ENCODE peak calls at places on chromosomes 11 and 22, in eight cellular contexts. One of them, this sample, is unnamed.

GRCh38 chr11:45743556-45744468 is 61.1 kb upstream of the SLC35C1 start:
- DNase-seq in fibroblast of pulmonary artery: no peak
- DNase-seq in A549: no peak
- DNase-seq in upper lobe of left lung: no peak
- DNase-seq in colonic mucosa: no peak
- DNase-seq in cardiac muscle cell: no peak
- DNase-seq in fibroblast of lung: no peak
- DNase-seq in body of pancreas: no peak
- DNase-seq in this sample: no peak

GRCh38 chr11:44113572-44113971 is 18.1 kb downstream of the EXT2 start:
- DNase-seq in cardiac muscle cell: no peak
- DNase-seq in fibroblast of lung: no peak
- DNase-seq in body of pancreas: no peak
- DNase-seq in fibroblast of pulmonary artery: no peak
- DNase-seq in colonic mucosa: no peak
- DNase-seq in upper lobe of left lung: no peak
- DNase-seq in A549: no peak
- DNase-seq in this sample: no peak

GRCh38 chr11:132623496-132623895 is 908.8 kb downstream of the OPCML start:
- DNase-seq in colonic mucosa: no peak
- DNase-seq in body of pancreas: no peak
- DNase-seq in upper lobe of left lung: no peak
- DNase-seq in A549: no peak
- DNase-seq in cardiac muscle cell: no peak
- DNase-seq in fibroblast of pulmonary artery: no peak
- DNase-seq in fibroblast of lung: no peak
- DNase-seq in this sample: no peak

GRCh38 chr11:17117262-17117661 is 39.8 kb upstream of the RPS13 start:
- DNase-seq in cardiac muscle cell: no peak
- DNase-seq in fibroblast of lung: no peak
- DNase-seq in colonic mucosa: no peak
- DNase-seq in body of pancreas: no peak
- DNase-seq in upper lobe of left lung: no peak
- DNase-seq in fibroblast of pulmonary artery: no peak
- DNase-seq in A549: no peak
- DNase-seq in this sample: no peak

GRCh38 chr11:64876835-64877341 is 1.5 kb downstream of the EHD1 start:
- DNase-seq in A549: no peak
- DNase-seq in fibroblast of pulmonary artery: peak; percentile 39
- DNase-seq in body of pancreas: peak; percentile 46
- DNase-seq in fibroblast of lung: no peak
- DNase-seq in upper lobe of left lung: peak; percentile 67
- DNase-seq in cardiac muscle cell: peak; percentile 62
- DNase-seq in colonic mucosa: peak; percentile 65
- DNase-seq in this sample: peak; percentile 75

GRCh38 chr11:77506857-77507256 is 33.0 kb upstream of the PAK1 start:
- DNase-seq in fibroblast of pulmonary artery: no peak
- DNase-seq in fibroblast of lung: no peak
- DNase-seq in upper lobe of left lung: no peak
- DNase-seq in colonic mucosa: peak; percentile 53
- DNase-seq in cardiac muscle cell: no peak
- DNase-seq in body of pancreas: no peak
- DNase-seq in A549: no peak
- DNase-seq in this sample: no peak

GRCh38 chr11:73172992-73173656 is 31.0 kb upstream of the FCHSD2 start:
- DNase-seq in body of pancreas: no peak
- DNase-seq in colonic mucosa: no peak
- DNase-seq in fibroblast of pulmonary artery: no peak
- DNase-seq in fibroblast of lung: no peak
- DNase-seq in A549: no peak
- DNase-seq in cardiac muscle cell: peak; percentile 21
- DNase-seq in upper lobe of left lung: no peak
- DNase-seq in this sample: no peak

GRCh38 chr22:30998329-30998728 is 29.3 kb downstream of the TUG1 start:
- DNase-seq in colonic mucosa: no peak
- DNase-seq in cardiac muscle cell: no peak
- DNase-seq in fibroblast of lung: no peak
- DNase-seq in A549: no peak
- DNase-seq in body of pancreas: no peak
- DNase-seq in upper lobe of left lung: no peak
- DNase-seq in fibroblast of pulmonary artery: no peak
- DNase-seq in this sample: no peak

GRCh38 chr11:84865257-84865656 is 761.9 kb downstream of the DLG2 start:
- DNase-seq in cardiac muscle cell: no peak
- DNase-seq in A549: no peak
- DNase-seq in fibroblast of pulmonary artery: no peak
- DNase-seq in upper lobe of left lung: no peak
- DNase-seq in fibroblast of lung: no peak
- DNase-seq in colonic mucosa: no peak
- DNase-seq in body of pancreas: no peak
- DNase-seq in this sample: peak; percentile 25

GRCh38 chr22:26553056-26553752 is 36.7 kb downstream of the TPST2 start:
- DNase-seq in A549: peak; percentile 37
- DNase-seq in upper lobe of left lung: no peak
- DNase-seq in colonic mucosa: no peak
- DNase-seq in fibroblast of pulmonary artery: peak; percentile 83
- DNase-seq in cardiac muscle cell: no peak
- DNase-seq in body of pancreas: peak; percentile 73
- DNase-seq in fibroblast of lung: peak; percentile 80
- DNase-seq in this sample: peak; percentile 79

GRCh38 chr11:23711981-23712380 is 784.9 kb upstream of the LUZP2 start:
- DNase-seq in A549: no peak
- DNase-seq in upper lobe of left lung: no peak
- DNase-seq in colonic mucosa: no peak
- DNase-seq in fibroblast of pulmonary artery: no peak
- DNase-seq in fibroblast of lung: no peak
- DNase-seq in body of pancreas: no peak
- DNase-seq in cardiac muscle cell: no peak
- DNase-seq in this sample: no peak

GRCh38 chr11:85874265-85874664 is 19.1 kb downstream of the CCDC83 start:
- DNase-seq in body of pancreas: no peak
- DNase-seq in fibroblast of pulmonary artery: no peak
- DNase-seq in colonic mucosa: no peak
- DNase-seq in A549: no peak
- DNase-seq in cardiac muscle cell: no peak
- DNase-seq in upper lobe of left lung: no peak
- DNase-seq in fibroblast of lung: no peak
- DNase-seq in this sample: peak; percentile 32

GRCh38 chr11:829116-829945 is 1.6 kb downstream of the CRACR2B start:
- DNase-seq in fibroblast of pulmonary artery: no peak
- DNase-seq in A549: no peak
- DNase-seq in cardiac muscle cell: no peak
- DNase-seq in upper lobe of left lung: no peak
- DNase-seq in colonic mucosa: peak; percentile 58
- DNase-seq in fibroblast of lung: no peak
- DNase-seq in body of pancreas: no peak
- DNase-seq in this sample: peak; percentile 52

GRCh38 chr11:57641011-57641410 is 8.7 kb downstream of the YPEL4 start:
- DNase-seq in body of pancreas: no peak
- DNase-seq in fibroblast of lung: no peak
- DNase-seq in A549: peak; percentile 36
- DNase-seq in fibroblast of pulmonary artery: peak; percentile 43
- DNase-seq in colonic mucosa: no peak
- DNase-seq in cardiac muscle cell: peak; percentile 71
- DNase-seq in upper lobe of left lung: no peak
- DNase-seq in this sample: peak; percentile 67

GRCh38 chr11:32962016-32962415 is 53.7 kb upstream of the DEPDC7 start:
- DNase-seq in colonic mucosa: no peak
- DNase-seq in upper lobe of left lung: no peak
- DNase-seq in fibroblast of lung: no peak
- DNase-seq in A549: no peak
- DNase-seq in cardiac muscle cell: no peak
- DNase-seq in fibroblast of pulmonary artery: peak; percentile 18
- DNase-seq in body of pancreas: no peak
- DNase-seq in this sample: peak; percentile 2

GRCh38 chr11:32065865-32066264 is 25.0 kb upstream of the RCN1 start:
- DNase-seq in upper lobe of left lung: no peak
- DNase-seq in A549: no peak
- DNase-seq in colonic mucosa: no peak
- DNase-seq in cardiac muscle cell: no peak
- DNase-seq in fibroblast of pulmonary artery: no peak
- DNase-seq in body of pancreas: no peak
- DNase-seq in fibroblast of lung: no peak
- DNase-seq in this sample: no peak

GRCh38 chr22:26579331-26579886 is 10.5 kb downstream of the TPST2 start:
- DNase-seq in cardiac muscle cell: no peak
- DNase-seq in colonic mucosa: peak; percentile 35
- DNase-seq in A549: no peak
- DNase-seq in fibroblast of lung: no peak
- DNase-seq in body of pancreas: no peak
- DNase-seq in upper lobe of left lung: peak; percentile 47
- DNase-seq in fibroblast of pulmonary artery: no peak
- DNase-seq in this sample: no peak

GRCh38 chr11:17273668-17274321 is 2.7 kb upstream of the NUCB2 start:
- DNase-seq in fibroblast of pulmonary artery: no peak
- DNase-seq in cardiac muscle cell: no peak
- DNase-seq in body of pancreas: no peak
- DNase-seq in upper lobe of left lung: no peak
- DNase-seq in colonic mucosa: peak; percentile 37
- DNase-seq in A549: peak; percentile 43
- DNase-seq in fibroblast of lung: no peak
- DNase-seq in this sample: no peak

GRCh38 chr11:61532136-61533038 is 23.8 kb downstream of the LRRC10B start:
- DNase-seq in fibroblast of lung: no peak
- DNase-seq in body of pancreas: peak; percentile 53
- DNase-seq in fibroblast of pulmonary artery: peak; percentile 29
- DNase-seq in upper lobe of left lung: peak; percentile 65
- DNase-seq in A549: peak; percentile 49
- DNase-seq in colonic mucosa: peak; percentile 72
- DNase-seq in cardiac muscle cell: peak; percentile 47
- DNase-seq in this sample: peak; percentile 57

DNA sequence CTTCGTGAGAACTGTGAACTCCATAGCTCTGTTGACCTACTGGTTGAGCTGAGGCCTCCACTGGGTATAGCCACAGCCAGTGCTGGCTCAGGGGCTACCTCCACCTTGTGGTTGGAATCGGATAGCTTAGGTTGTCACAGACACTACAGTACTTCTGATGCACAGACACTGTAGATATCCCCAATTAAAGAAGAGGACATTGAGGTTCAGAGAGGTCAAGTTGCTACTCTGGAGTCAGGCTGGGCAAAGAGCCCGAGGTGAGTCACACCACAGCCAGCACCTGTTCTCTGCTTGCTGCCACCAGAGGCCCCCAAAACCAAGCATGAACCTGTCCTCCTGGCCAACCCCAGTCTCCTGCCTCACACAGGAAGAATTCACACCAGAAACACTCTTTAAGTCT is 5.4 kb downstream of the UFD1 start:
- DNase-seq in fibroblast of pulmonary artery: no peak
- DNase-seq in body of pancreas: no peak
- DNase-seq in fibroblast of lung: no peak
- DNase-seq in cardiac muscle cell: no peak
- DNase-seq in upper lobe of left lung: no peak
- DNase-seq in colonic mucosa: no peak
- DNase-seq in A549: peak; percentile 6
- DNase-seq in this sample: peak; percentile 41
- TF ChIP-seq CTCF in fibroblast of pulmonary artery: peak; percentile 8
- TF ChIP-seq CTCF in body of pancreas: no peak
- TF ChIP-seq CTCF in fibroblast of lung: peak; percentile 4
- TF ChIP-seq CTCF in cardiac muscle cell: no peak
- TF ChIP-seq CTCF in upper lobe of left lung: no peak
- TF ChIP-seq CTCF in colonic mucosa: no peak
- TF ChIP-seq CTCF in A549: no peak
- TF ChIP-seq CTCF in this sample: no peak

GRCh38 chr22:37521236-37521739 is 2.1 kb upstream of the CARD10 start:
- DNase-seq in upper lobe of left lung: no peak
- DNase-seq in A549: no peak
- DNase-seq in cardiac muscle cell: no peak
- DNase-seq in fibroblast of lung: no peak
- DNase-seq in colonic mucosa: peak; percentile 74
- DNase-seq in body of pancreas: no peak
- DNase-seq in fibroblast of pulmonary artery: no peak
- DNase-seq in this sample: no peak

GRCh38 chr22:37525746-37526350 is 6.6 kb upstream of the CARD10 start:
- DNase-seq in upper lobe of left lung: no peak
- DNase-seq in cardiac muscle cell: no peak
- DNase-seq in body of pancreas: no peak
- DNase-seq in fibroblast of lung: no peak
- DNase-seq in A549: no peak
- DNase-seq in colonic mucosa: no peak
- DNase-seq in fibroblast of pulmonary artery: no peak
- DNase-seq in this sample: no peak

GRCh38 chr22:37520754-37521153 is 1.5 kb upstream of the CARD10 start:
- DNase-seq in fibroblast of lung: no peak
- DNase-seq in A549: no peak
- DNase-seq in cardiac muscle cell: no peak
- DNase-seq in fibroblast of pulmonary artery: no peak
- DNase-seq in body of pancreas: no peak
- DNase-seq in upper lobe of left lung: no peak
- DNase-seq in colonic mucosa: no peak
- DNase-seq in this sample: no peak

GRCh38 chr22:37526376-37526775 is 7.2 kb upstream of the CARD10 start:
- DNase-seq in colonic mucosa: no peak
- DNase-seq in A549: no peak
- DNase-seq in upper lobe of left lung: no peak
- DNase-seq in fibroblast of pulmonary artery: no peak
- DNase-seq in cardiac muscle cell: no peak
- DNase-seq in fibroblast of lung: no peak
- DNase-seq in body of pancreas: no peak
- DNase-seq in this sample: no peak

GRCh38 chr22:37525073-37525745 is 6.0 kb upstream of the CARD10 start:
- DNase-seq in body of pancreas: no peak
- DNase-seq in fibroblast of pulmonary artery: peak; percentile 75
- DNase-seq in fibroblast of lung: peak; percentile 61
- DNase-seq in A549: peak; percentile 60
- DNase-seq in upper lobe of left lung: no peak
- DNase-seq in colonic mucosa: no peak
- DNase-seq in cardiac muscle cell: no peak
- DNase-seq in this sample: peak; percentile 96
- H3K4me3 ChIP-seq in body of pancreas: no peak overlapping the region
- H3K4me3 ChIP-seq in fibroblast of pulmonary artery: no peak overlapping the region
- H3K4me3 ChIP-seq in fibroblast of lung: no peak overlapping the region
- H3K4me3 ChIP-seq in A549: no peak overlapping the region
- H3K4me3 ChIP-seq in upper lobe of left lung: no peak overlapping the region
- H3K4me3 ChIP-seq in colonic mucosa: no peak overlapping the region
- H3K4me3 ChIP-seq in cardiac muscle cell: no peak overlapping the region
- H3K4me3 ChIP-seq in this sample: no peak overlapping the region

DNA sequence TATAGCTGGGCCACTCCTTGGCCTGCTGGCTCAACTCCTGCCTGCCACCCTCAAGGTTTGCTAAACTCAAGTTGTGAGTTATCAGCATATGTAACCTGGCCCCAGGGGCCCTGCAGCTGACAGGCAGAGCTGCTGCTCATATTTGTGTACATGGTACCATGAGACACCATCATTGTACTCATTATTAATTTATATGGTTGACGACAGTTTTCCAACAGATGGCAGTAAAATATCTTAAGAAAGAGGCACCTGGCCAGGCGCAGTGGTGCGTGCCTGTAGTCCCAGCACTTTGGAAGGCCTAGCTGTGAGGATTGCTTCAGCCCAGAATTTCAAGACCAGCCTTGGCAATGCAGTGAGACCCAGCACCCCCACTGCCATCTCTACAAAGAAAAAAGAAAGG is 11.4 kb upstream of the DENND5A start:
- DNase-seq in A549: peak; percentile 62
- DNase-seq in fibroblast of lung: no peak
- DNase-seq in cardiac muscle cell: no peak
- DNase-seq in colonic mucosa: peak; percentile 7
- DNase-seq in fibroblast of pulmonary artery: peak; percentile 15
- DNase-seq in upper lobe of left lung: no peak
- DNase-seq in body of pancreas: no peak
- DNase-seq in this sample: no peak
- TF ChIP-seq CTCF in A549: peak; percentile 13
- TF ChIP-seq CTCF in fibroblast of lung: no peak
- TF ChIP-seq CTCF in cardiac muscle cell: no peak
- TF ChIP-seq CTCF in colonic mucosa: no peak
- TF ChIP-seq CTCF in fibroblast of pulmonary artery: no peak
- TF ChIP-seq CTCF in upper lobe of left lung: no peak
- TF ChIP-seq CTCF in body of pancreas: no peak
- TF ChIP-seq CTCF in this sample: no peak

GRCh38 chr22:44133161-44133560 is 47.6 kb upstream of the PARVG start:
- DNase-seq in fibroblast of pulmonary artery: no peak
- DNase-seq in A549: no peak
- DNase-seq in body of pancreas: no peak
- DNase-seq in fibroblast of lung: no peak
- DNase-seq in colonic mucosa: no peak
- DNase-seq in cardiac muscle cell: no peak
- DNase-seq in upper lobe of left lung: no peak
- DNase-seq in this sample: peak; percentile 28
- H3K4me3 ChIP-seq in fibroblast of pulmonary artery: no peak overlapping the region
- H3K4me3 ChIP-seq in A549: no peak overlapping the region
- H3K4me3 ChIP-seq in body of pancreas: no peak overlapping the region
- H3K4me3 ChIP-seq in fibroblast of lung: no peak overlapping the region
- H3K4me3 ChIP-seq in colonic mucosa: no peak overlapping the region
- H3K4me3 ChIP-seq in cardiac muscle cell: no peak overlapping the region
- H3K4me3 ChIP-seq in upper lobe of left lung: no peak overlapping the region
- H3K4me3 ChIP-seq in this sample: no peak overlapping the region